ENCODE peak calls at places on chromosomes 3 and 15, in five cellular contexts. O, Y, I, W and M are unnamed samples.

GRCh38 chr15:85750319-85750806 is 44.4 kb downstream of the KLHL25 start:
- DNase-seq in O (no peak), Y (peak; percentile 64), I (no peak), W (peak; percentile 66), M (no peak)

GRCh38 chr3:53812434-53812833 is 33.8 kb downstream of the CHDH start:
- DNase-seq in O (no peak), Y (no peak), I (no peak), W (no peak), M (no peak)

GRCh38 chr3:111810909-111811308 is 48.2 kb upstream of the PHLDB2 start:
- DNase-seq in O (no peak), Y (peak; percentile 94), I (no peak), W (no peak), M (no peak)

GRCh38 chr3:125143982-125144652 is 68.4 kb downstream of the SLC12A8 start:
- DNase-seq in O (no peak), Y (peak; percentile 69), I (no peak), W (no peak), M (no peak)

GRCh38 chr3:157089455-157090221 is 70.3 kb downstream of the CCNL1 start:
- DNase-seq in O (peak; percentile 34), Y (peak; percentile 94), I (peak; percentile 60), W (peak; percentile 52), M (peak; percentile 24)

GRCh38 chr3:156513619-156514018 is 41.3 kb downstream of the SSR3 start:
- DNase-seq in O (no peak), Y (no peak), I (no peak), W (no peak), M (no peak)

GRCh38 chr3:25021816-25022215 is 406.2 kb upstream of the RARB start:
- DNase-seq in O (no peak), Y (peak; percentile 56), I (no peak), W (no peak), M (no peak)

GRCh38 chr3:182258538-182259177 is 534.6 kb upstream of the ATP11B start:
- DNase-seq in O (peak; percentile 27), Y (peak; percentile 37), I (no peak), W (no peak), M (no peak)

GRCh38 chr15:28023933-28024888 is 74.9 kb downstream of the OCA2 start:
- DNase-seq in O (no peak), Y (no peak), I (no peak), W (no peak), M (no peak)

GRCh38 chr3:113514265-113514769 is 639 bp downstream of the SPICE1 start:
- DNase-seq in O (no peak), Y (no peak), I (no peak), W (no peak), M (no peak)

GRCh38 chr3:158823426-158823825 is 21.6 kb downstream of the MFSD1 start:
- DNase-seq in O (no peak), Y (no peak), I (no peak), W (no peak), M (no peak)

GRCh38 chr15:74664670-74665069 is 31.2 kb downstream of the EDC3 start:
- DNase-seq in O (no peak), Y (no peak), I (no peak), W (no peak), M (no peak)

GRCh38 chr3:140433431-140433830 is 244.4 kb upstream of the TRIM42 start:
- DNase-seq in O (no peak), Y (no peak), I (no peak), W (no peak), M (no peak)

GRCh38 chr15:58469432-58470353 is 37.9 kb downstream of the LIPC start:
- DNase-seq in O (no peak), Y (peak; percentile 98), I (no peak), W (peak; percentile 71), M (peak; percentile 86)

GRCh38 chr3:53022647-53023046 is 23.2 kb downstream of the SFMBT1 start:
- DNase-seq in O (no peak), Y (peak; percentile 24), I (no peak), W (no peak), M (no peak)

GRCh38 chr3:107632576-107632975 is 109.8 kb downstream of the BBX start:
- DNase-seq in O (no peak), Y (no peak), I (no peak), W (no peak), M (no peak)

GRCh38 chr3:107633327-107634141 is 110.8 kb downstream of the BBX start:
- DNase-seq in O (peak; percentile 32), Y (no peak), I (no peak), W (no peak), M (no peak)

GRCh38 chr3:107630779-107631178 is 108.0 kb downstream of the BBX start:
- DNase-seq in O (no peak), Y (no peak), I (no peak), W (no peak), M (no peak)

GRCh38 chr3:107629556-107629955 is 106.8 kb downstream of the BBX start:
- DNase-seq in O (no peak), Y (peak; percentile 57), I (no peak), W (no peak), M (no peak)

DNA sequence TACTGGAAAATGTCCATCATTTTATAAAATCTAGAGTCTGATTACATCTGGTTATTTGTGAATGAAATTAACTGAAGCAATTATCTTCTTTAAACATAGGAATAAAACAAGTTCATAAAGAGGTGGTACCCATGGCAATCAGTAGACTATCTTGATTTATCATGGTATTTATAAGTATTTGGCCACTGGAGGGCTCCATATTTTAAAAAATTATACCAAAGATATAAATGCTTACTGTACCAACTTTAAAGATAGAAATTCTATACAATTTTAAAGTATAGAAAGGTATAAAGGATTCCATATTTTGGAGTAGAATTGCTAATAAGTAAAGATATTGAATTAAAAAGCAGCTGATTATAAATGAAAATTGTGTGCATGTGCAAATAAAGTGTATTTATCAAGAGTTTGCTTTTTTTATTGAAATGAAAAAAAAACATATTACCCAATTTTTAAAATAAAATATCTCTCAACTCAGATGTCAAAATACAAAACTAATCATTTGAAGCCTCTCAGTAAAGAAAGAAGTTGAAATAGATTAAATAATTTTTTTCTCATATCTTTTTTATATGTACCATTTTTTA is 105.3 kb downstream of the BBX start:
- DNase-seq in O (no peak), Y (no peak), I (no peak), W (no peak), M (no peak)
- TF ChIP-seq CTCF in O (no peak), Y (peak; percentile 14), I (no peak), W (no peak), M (no peak)

GRCh38 chr3:128847631-128848370 is 31.6 kb upstream of the ACAD9 start:
- DNase-seq in O (peak; percentile 6), Y (no peak), I (no peak), W (no peak), M (no peak)

GRCh38 chr3:128851601-128852000 is 27.8 kb upstream of the ACAD9 start:
- DNase-seq in O (peak; percentile 12), Y (no peak), I (no peak), W (no peak), M (no peak)

GRCh38 chr3:128846501-128846900 is 32.9 kb upstream of the ACAD9 start:
- DNase-seq in O (no peak), Y (no peak), I (peak; percentile 34), W (no peak), M (no peak)

GRCh38 chr3:128850544-128850943 is 28.9 kb upstream of the ACAD9 start:
- DNase-seq in O (no peak), Y (no peak), I (no peak), W (no peak), M (no peak)

GRCh38 chr3:128849776-128850542 is 29.5 kb upstream of the ACAD9 start:
- DNase-seq in O (peak; percentile 9), Y (peak; percentile 32), I (no peak), W (no peak), M (peak; percentile 36)
- TF ChIP-seq CTCF in O (no peak), Y (peak; percentile 24), I (no peak), W (no peak), M (peak; percentile 17)

GRCh38 chr15:64560998-64561397 is 100.6 kb downstream of the ZNF609 start:
- DNase-seq in O (no peak), Y (no peak), I (no peak), W (no peak), M (no peak)
- TF ChIP-seq CTCF in O (no peak), Y (no peak), I (no peak), W (no peak), M (no peak)

GRCh38 chr15:101152914-101153313 is 98.9 kb downstream of the CHSY1 start:
- DNase-seq in O (no peak), Y (no peak), I (no peak), W (no peak), M (no peak)
- TF ChIP-seq CTCF in O (peak; percentile 21), Y (peak; percentile 47), I (no peak), W (no peak), M (peak; percentile 30)

GRCh38 chr3:99845335-99845734 is 27.7 kb downstream of the CMSS1 start:
- DNase-seq in O (no peak), Y (no peak), I (no peak), W (no peak), M (no peak)

GRCh38 chr3:99842826-99843589 is 25.3 kb downstream of the CMSS1 start:
- DNase-seq in O (peak; percentile 23), Y (peak; percentile 77), I (no peak), W (no peak), M (no peak)

GRCh38 chr3:99846472-99846871 is 28.8 kb downstream of the CMSS1 start:
- DNase-seq in O (no peak), Y (peak; percentile 91), I (no peak), W (no peak), M (no peak)

GRCh38 chr3:99845999-99846398 is 28.3 kb downstream of the CMSS1 start:
- DNase-seq in O (no peak), Y (no peak), I (no peak), W (no peak), M (no peak)

GRCh38 chr3:99843590-99844260 is 26.1 kb downstream of the CMSS1 start:
- DNase-seq in O (no peak), Y (no peak), I (peak; percentile 28), W (no peak), M (no peak)
- TF ChIP-seq CTCF in O (no peak), Y (no peak), I (no peak), W (no peak), M (no peak)

DNA sequence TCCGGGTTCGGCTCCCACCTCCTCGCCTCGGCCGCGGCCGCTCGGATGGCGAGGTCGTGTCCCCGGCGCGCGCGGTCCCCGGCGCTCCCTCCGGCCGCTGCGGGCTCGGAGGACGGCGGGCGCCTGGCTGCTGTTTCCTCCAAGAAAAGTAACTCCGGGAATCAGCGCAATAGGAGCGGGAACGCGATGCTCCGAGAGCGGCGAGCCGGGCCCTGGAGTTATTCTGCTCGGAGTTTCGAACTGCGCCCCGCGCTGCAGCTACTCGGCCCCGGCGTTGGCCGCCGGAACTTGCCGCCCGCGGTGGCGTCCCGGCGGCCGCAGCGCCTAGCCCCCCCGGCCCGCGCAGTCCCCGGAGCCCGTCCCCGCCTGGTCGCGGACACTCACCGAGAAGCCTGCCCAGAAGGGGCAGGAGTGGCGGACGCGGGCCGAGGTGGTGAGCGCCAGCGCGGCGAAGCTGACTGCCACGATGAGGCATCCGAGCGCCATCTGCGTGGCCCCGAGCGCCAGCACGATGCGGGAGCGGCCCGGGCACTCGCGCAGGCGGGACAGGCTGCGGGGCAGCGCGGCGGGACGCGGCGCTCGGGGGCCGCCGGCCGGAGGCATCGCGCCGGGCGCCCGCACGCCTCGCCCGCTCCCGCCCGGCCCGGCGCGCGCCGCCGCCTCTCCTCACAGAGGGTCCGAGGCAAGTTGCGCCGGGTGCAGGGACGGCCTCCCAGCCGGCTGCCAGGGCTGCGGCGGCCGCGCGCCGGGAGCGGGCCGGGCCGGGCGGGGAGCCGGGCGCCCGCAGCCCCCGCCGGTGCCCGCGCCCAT is 251.9 kb downstream of the TJP1 start:
- DNase-seq in O (no peak), Y (no peak), I (peak; percentile 60), W (no peak), M (no peak)
- TF ChIP-seq CTCF in O (no peak), Y (no peak), I (no peak), W (no peak), M (no peak)

GRCh38 chr3:101849714-101850326 is 506 bp downstream of the NFKBIZ start:
- DNase-seq in O (no peak), Y (no peak), I (peak; percentile 75), W (peak; percentile 43), M (no peak)
- TF ChIP-seq CTCF in O (peak; percentile 37), Y (no peak), I (no peak), W (no peak), M (no peak)